ENCODE peak calls at places on chromosomes 4 and X, in five cellular contexts. K is HL-60, W is activated gamma-delta T cell treated with Interleukin-2 at 50 U/mL for 16 hours, R is ACHN, A is mucosa of descending colon. M is an unnamed sample.

GRCh38 chr4:34261799-34262314 is 1982.5 kb downstream of the ARAP2 start:
- DNase-seq in K (no peak), W (no peak), R (no peak), A (no peak), M (no peak)

GRCh38 chr4:167629272-167629671 is 395.0 kb upstream of the SPOCK3 start:
- DNase-seq in K (no peak), W (no peak), R (no peak), A (no peak), M (no peak)

GRCh38 chr4:152039085-152039484 is 278.3 kb upstream of the GATB start:
- DNase-seq in K (no peak), W (no peak), R (peak), A (no peak), M (no peak)

GRCh38 chr4:38894340-38894982 is 26.9 kb downstream of the FAM114A1 start:
- DNase-seq in K (no peak), W (no peak), R (no peak), A (no peak), M (no peak)

GRCh38 chr4:86220137-86220536 is 139.7 kb downstream of the MAPK10 start:
- DNase-seq in K (no peak), W (no peak), R (no peak), A (no peak), M (no peak)

GRCh38 chr4:98976716-98977115 is 18.8 kb upstream of the METAP1 start:
- DNase-seq in K (no peak), W (no peak), R (no peak), A (no peak), M (no peak)

GRCh38 chrX:135194684-135195083 is 23.5 kb upstream of the CT55 start:
- DNase-seq in K (no peak), W (no peak), R (no peak), A (peak), M (no peak)

GRCh38 chr4:89506866-89507494 is 199.4 kb upstream of the GPRIN3 start:
- DNase-seq in K (no peak), W (no peak), R (no peak), A (no peak), M (no peak)

GRCh38 chrX:2828404-2829065 is at the start of gene GYG2:
- DNase-seq in K (no peak), W (no peak), R (peak), A (peak), M (no peak)

GRCh38 chr4:54657556-54658313 is at the start of gene KIT:
- DNase-seq in K (peak), W (peak), R (no peak), A (peak), M (no peak)

GRCh38 chr4:123102897-123103489 is 180.6 kb upstream of the NUDT6 start:
- DNase-seq in K (peak), W (no peak), R (peak), A (no peak), M (peak)

GRCh38 chrX:54894159-54894558 is 26.5 kb upstream of the TRO start:
- DNase-seq in K (no peak), W (no peak), R (no peak), A (no peak), M (no peak)

GRCh38 chrX:28787206-28787605 is 200.0 kb downstream of the IL1RAPL1 start:
- DNase-seq in K (no peak), W (no peak), R (peak), A (no peak), M (no peak)

GRCh38 chr4:23337292-23337691 is 552.6 kb downstream of the PPARGC1A start:
- DNase-seq in K (no peak), W (no peak), R (peak), A (no peak), M (no peak)

GRCh38 chr4:158808399-158808798 is 39.6 kb downstream of the FNIP2 start:
- DNase-seq in K (no peak), W (no peak), R (no peak), A (no peak), M (no peak)